ENCODE peak calls at places on chromosomes 2 and 18, in four cellular contexts. One of them, this sample, is unnamed. For H3K27me3, the result is how much of the 10 kb centered on the place peaks cover.

GRCh38 chr2:43269706-43270105 is 43.3 kb upstream of the ZFP36L2 start:
- DNase-seq in hepatocyte: peak
- DNase-seq in thoracic aorta: peak
- DNase-seq in HCT116: no peak
- DNase-seq in this sample: no peak

GRCh38 chr2:234967201-234967873 is 15.5 kb downstream of the SH3BP4 start:
- DNase-seq in hepatocyte: no peak
- DNase-seq in HCT116: no peak
- DNase-seq in thoracic aorta: no peak
- DNase-seq in this sample: peak

GRCh38 chr2:196607073-196607472 is 32.4 kb upstream of the CCDC150 start:
- DNase-seq in hepatocyte: peak
- DNase-seq in HCT116: no peak
- DNase-seq in thoracic aorta: no peak
- DNase-seq in this sample: no peak

GRCh38 chr2:20450201-20451108 is 3.6 kb downstream of the RHOB start:
- DNase-seq in thoracic aorta: no peak
- DNase-seq in hepatocyte: peak
- DNase-seq in HCT116: no peak
- DNase-seq in this sample: peak

GRCh38 chr2:66439291-66440010 is 4.5 kb downstream of the MEIS1 start:
- DNase-seq in thoracic aorta: no peak
- DNase-seq in HCT116: no peak
- DNase-seq in hepatocyte: no peak
- DNase-seq in this sample: peak

GRCh38 chr2:120656273-120656960 is 79.3 kb upstream of the GLI2 start:
- DNase-seq in hepatocyte: no peak
- DNase-seq in thoracic aorta: no peak
- DNase-seq in HCT116: no peak
- DNase-seq in this sample: peak

GRCh38 chr2:73075477-73076373 is 4.2 kb upstream of the SFXN5 start:
- DNase-seq in hepatocyte: no peak
- DNase-seq in HCT116: no peak
- DNase-seq in thoracic aorta: no peak
- DNase-seq in this sample: no peak

GRCh38 chr2:188518391-188518790 is 226.7 kb downstream of the GULP1 start:
- DNase-seq in thoracic aorta: no peak
- DNase-seq in hepatocyte: peak
- DNase-seq in HCT116: no peak
- DNase-seq in this sample: no peak

GRCh38 chr2:239269173-239269865 is 131.5 kb downstream of the HDAC4 start:
- DNase-seq in thoracic aorta: no peak
- DNase-seq in HCT116: no peak
- DNase-seq in hepatocyte: no peak
- DNase-seq in this sample: no peak

GRCh38 chr2:230717595-230717994 is 5.0 kb downstream of the CAB39 start:
- DNase-seq in HCT116: no peak
- DNase-seq in hepatocyte: no peak
- DNase-seq in thoracic aorta: no peak
- DNase-seq in this sample: peak

GRCh38 chr18:21943456-21943855 is 202.9 kb downstream of the MIB1 start:
- DNase-seq in thoracic aorta: no peak
- DNase-seq in HCT116: no peak
- DNase-seq in hepatocyte: no peak
- DNase-seq in this sample: no peak

GRCh38 chr2:119715409-119716295 is 36.7 kb downstream of the TMEM177 start:
- DNase-seq in HCT116: no peak
- DNase-seq in hepatocyte: no peak
- DNase-seq in thoracic aorta: no peak
- DNase-seq in this sample: peak

GRCh38 chr2:23385351-23385747 is 370 bp downstream of the KLHL29 start:
- DNase-seq in hepatocyte: peak
- DNase-seq in thoracic aorta: no peak
- DNase-seq in HCT116: no peak
- DNase-seq in this sample: peak

GRCh38 chr2:134712334-134712733 is 6.5 kb downstream of the TMEM163 start:
- DNase-seq in thoracic aorta: no peak
- DNase-seq in HCT116: no peak
- DNase-seq in hepatocyte: no peak
- DNase-seq in this sample: no peak

GRCh38 chr2:134711622-134712125 is 7.1 kb downstream of the TMEM163 start:
- DNase-seq in HCT116: no peak
- DNase-seq in hepatocyte: no peak
- DNase-seq in thoracic aorta: no peak
- DNase-seq in this sample: no peak

GRCh38 chr2:134712736-134713495 is 5.9 kb downstream of the TMEM163 start:
- DNase-seq in HCT116: no peak
- DNase-seq in thoracic aorta: no peak
- DNase-seq in hepatocyte: no peak
- DNase-seq in this sample: no peak

GRCh38 chr2:134714228-134714627 is 4.6 kb downstream of the TMEM163 start:
- DNase-seq in hepatocyte: no peak
- DNase-seq in thoracic aorta: no peak
- DNase-seq in HCT116: no peak
- DNase-seq in this sample: no peak

DNA sequence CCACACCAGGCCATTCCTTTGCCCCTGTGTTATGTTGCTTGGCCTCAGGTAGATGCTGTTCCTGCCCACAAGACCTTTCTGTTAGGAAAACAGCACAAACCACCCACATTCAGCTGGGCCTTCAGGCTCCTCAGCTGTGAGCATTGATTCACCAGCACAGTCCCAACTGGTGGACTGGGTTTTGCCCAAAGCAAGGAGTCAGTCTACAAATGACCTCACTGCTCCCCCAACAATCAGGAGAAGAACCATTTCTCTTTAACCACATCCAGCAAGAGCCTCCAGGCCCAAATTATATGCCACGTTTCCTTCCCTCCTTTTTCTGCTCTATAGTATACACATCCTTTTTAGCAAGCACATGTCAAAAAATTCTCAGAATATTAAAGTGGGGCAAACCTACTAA is 5.2 kb downstream of the TMEM163 start:
- DNase-seq in HCT116: no peak
- DNase-seq in hepatocyte: no peak
- DNase-seq in thoracic aorta: no peak
- DNase-seq in this sample: no peak
- H3K27me3 ChIP-seq in HCT116: under half
- H3K27me3 ChIP-seq in hepatocyte: half or more
- H3K27me3 ChIP-seq in thoracic aorta: under half
- H3K27me3 ChIP-seq in this sample: half or more

GRCh38 chr18:56314396-56314795 is 324.0 kb downstream of the TXNL1 start:
- DNase-seq in thoracic aorta: no peak
- DNase-seq in hepatocyte: no peak
- DNase-seq in HCT116: no peak
- DNase-seq in this sample: no peak
- TF ChIP-seq CTCF in thoracic aorta: no peak
- TF ChIP-seq CTCF in hepatocyte: no peak
- TF ChIP-seq CTCF in HCT116: no peak
- TF ChIP-seq CTCF in this sample: no peak

GRCh38 chr18:36330435-36331049 is 33.0 kb downstream of the FHOD3 start:
- DNase-seq in HCT116: no peak
- DNase-seq in hepatocyte: no peak
- DNase-seq in thoracic aorta: no peak
- DNase-seq in this sample: peak
- H3K27me3 ChIP-seq in HCT116: under half
- H3K27me3 ChIP-seq in hepatocyte: under half
- H3K27me3 ChIP-seq in thoracic aorta: under half
- H3K27me3 ChIP-seq in this sample: under half

GRCh38 chr2:208441951-208442350 is 35.4 kb downstream of the PTH2R start:
- DNase-seq in hepatocyte: no peak
- DNase-seq in HCT116: no peak
- DNase-seq in thoracic aorta: no peak
- DNase-seq in this sample: no peak

GRCh38 chr2:208437755-208438154 is 31.2 kb downstream of the PTH2R start:
- DNase-seq in thoracic aorta: no peak
- DNase-seq in HCT116: no peak
- DNase-seq in hepatocyte: no peak
- DNase-seq in this sample: no peak

GRCh38 chr2:208440716-208441115 is 34.1 kb downstream of the PTH2R start:
- DNase-seq in hepatocyte: no peak
- DNase-seq in HCT116: no peak
- DNase-seq in thoracic aorta: no peak
- DNase-seq in this sample: peak
- TF ChIP-seq CTCF in hepatocyte: no peak
- TF ChIP-seq CTCF in HCT116: no peak
- TF ChIP-seq CTCF in thoracic aorta: no peak
- TF ChIP-seq CTCF in this sample: no peak

GRCh38 chr2:26952374-26952773 is 18.1 kb upstream of the MAPRE3 start:
- DNase-seq in thoracic aorta: no peak
- DNase-seq in HCT116: no peak
- DNase-seq in hepatocyte: no peak
- DNase-seq in this sample: no peak

GRCh38 chr2:26957041-26957440 is 13.4 kb upstream of the MAPRE3 start:
- DNase-seq in HCT116: no peak
- DNase-seq in hepatocyte: no peak
- DNase-seq in thoracic aorta: no peak
- DNase-seq in this sample: no peak

GRCh38 chr2:26951246-26951645 is 19.2 kb upstream of the MAPRE3 start:
- DNase-seq in hepatocyte: no peak
- DNase-seq in thoracic aorta: no peak
- DNase-seq in HCT116: no peak
- DNase-seq in this sample: no peak

GRCh38 chr2:26957524-26957923 is 12.9 kb upstream of the MAPRE3 start:
- DNase-seq in thoracic aorta: no peak
- DNase-seq in HCT116: no peak
- DNase-seq in hepatocyte: no peak
- DNase-seq in this sample: no peak

GRCh38 chr2:26954135-26954534 is 16.3 kb upstream of the MAPRE3 start:
- DNase-seq in HCT116: no peak
- DNase-seq in thoracic aorta: no peak
- DNase-seq in hepatocyte: no peak
- DNase-seq in this sample: no peak
- H3K27me3 ChIP-seq in HCT116: under half
- H3K27me3 ChIP-seq in thoracic aorta: under half
- H3K27me3 ChIP-seq in hepatocyte: under half
- H3K27me3 ChIP-seq in this sample: under half

DNA sequence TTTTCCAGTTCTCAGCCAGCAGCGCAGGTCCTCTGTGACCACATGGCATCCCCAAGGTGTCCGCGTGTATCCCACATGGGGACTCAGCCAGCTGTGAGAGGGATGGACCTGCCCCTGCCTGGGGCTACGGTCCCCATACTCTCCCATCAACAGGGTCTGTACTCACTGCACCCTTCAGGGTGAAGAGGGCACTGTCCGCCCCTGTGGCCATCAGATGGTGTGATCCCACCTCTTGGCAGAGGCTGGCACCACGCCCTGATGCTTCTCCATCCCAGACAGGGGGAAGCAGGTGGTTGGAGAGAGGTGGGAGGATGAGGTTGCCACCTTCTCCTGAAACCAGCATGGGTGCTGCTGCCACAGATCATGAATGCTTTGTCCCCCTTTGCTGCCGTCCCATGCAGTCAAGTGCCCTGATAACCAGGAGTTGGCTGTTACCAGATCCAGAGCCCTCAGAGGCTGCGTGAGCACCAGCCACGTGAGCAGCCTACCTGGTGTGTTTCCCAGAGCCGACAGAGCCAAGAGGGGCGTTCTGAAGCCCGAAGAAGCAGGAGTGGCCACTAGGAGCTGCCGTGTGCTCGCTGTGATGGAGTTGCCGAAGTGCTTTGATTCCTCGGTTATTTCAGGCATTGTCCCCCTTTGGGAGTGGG is 93.9 kb downstream of the SH3RF3 start:
- DNase-seq in hepatocyte: no peak
- DNase-seq in HCT116: no peak
- DNase-seq in thoracic aorta: no peak
- DNase-seq in this sample: peak
- TF ChIP-seq CTCF in hepatocyte: no peak
- TF ChIP-seq CTCF in HCT116: no peak
- TF ChIP-seq CTCF in thoracic aorta: no peak
- TF ChIP-seq CTCF in this sample: peak